ENCODE peak calls at places on chromosomes 6 and 20, in nine cellular contexts. I is stimulated activated naive B cell treated with anti-CD40 and anti-IgM and Interleukin-4, amounts not matched to agents 10 μg/mL and 1 μg/mL and 100 μg/mL, for 72 hours; Y is choroid plexus epithelial cell; X is skeletal muscle cell; K is neural crest cell; Z is activated CD8-positive, alpha-beta memory T cell treated with anti-CD3 and anti-CD28 coated beads for 48 hours; R is NCI-H1436; L is T-helper 2 cell; G is left colon. S is an unnamed sample.

GRCh38 chr6:139008117-139008516 is 20.1 kb upstream of the REPS1 start:
- DNase-seq in I (no peak), Y (no peak), X (no peak), K (no peak), Z (no peak), R (no peak), L (no peak), G (no peak), S (no peak)

GRCh38 chr6:7197752-7198151 is 90.0 kb downstream of the RREB1 start:
- DNase-seq in I (no peak), Y (no peak), X (no peak), K (no peak), Z (no peak), R (no peak), L (no peak), G (no peak), S (no peak)

GRCh38 chr6:162681447-162681846 is 46.1 kb downstream of the PRKN start:
- DNase-seq in I (no peak), Y (no peak), X (no peak), K (no peak), Z (no peak), R (no peak), L (no peak), G (no peak), S (no peak)

GRCh38 chr20:40442181-40442963 is 246.7 kb downstream of the MAFB start:
- DNase-seq in I (no peak), Y (peak), X (no peak), K (no peak), Z (no peak), R (no peak), L (no peak), G (no peak), S (no peak)

GRCh38 chr6:27237089-27237723 is 10.3 kb upstream of the PRSS16 start:
- DNase-seq in I (no peak), Y (peak), X (no peak), K (no peak), Z (peak), R (no peak), L (peak), G (no peak), S (peak)

GRCh38 chr6:28212510-28213212 is 12.4 kb upstream of the ZSCAN9 start:
- DNase-seq in I (peak), Y (peak), X (peak), K (peak), Z (peak), R (peak), L (no peak), G (peak), S (peak)

GRCh38 chr20:14717124-14718004 is 380.0 kb upstream of the FLRT3 start:
- DNase-seq in I (no peak), Y (no peak), X (no peak), K (no peak), Z (no peak), R (no peak), L (no peak), G (no peak), S (no peak)

GRCh38 chr6:129120856-129121255 is 237.9 kb downstream of the LAMA2 start:
- DNase-seq in I (no peak), Y (peak), X (no peak), K (no peak), Z (no peak), R (no peak), L (no peak), G (no peak), S (no peak)

GRCh38 chr20:41249781-41250281 is 67.7 kb downstream of the ZHX3 start:
- DNase-seq in I (peak), Y (peak), X (peak), K (peak), Z (no peak), R (no peak), L (no peak), G (no peak), S (peak)

GRCh38 chr6:96724641-96725040 is 112.6 kb downstream of the GPR63 start:
- DNase-seq in I (no peak), Y (no peak), X (no peak), K (no peak), Z (no peak), R (no peak), L (no peak), G (no peak), S (no peak)

GRCh38 chr20:62427172-62428007 is at the start of gene RBBP8NL:
- DNase-seq in I (no peak), Y (no peak), X (no peak), K (no peak), Z (no peak), R (no peak), L (no peak), G (peak), S (no peak)

GRCh38 chr6:133504761-133505160 is 263.6 kb downstream of the EYA4 start:
- DNase-seq in I (no peak), Y (peak), X (no peak), K (no peak), Z (no peak), R (no peak), L (no peak), G (no peak), S (peak)

GRCh38 chr6:169677096-169677495 is 24.7 kb downstream of the WDR27 start:
- DNase-seq in I (no peak), Y (no peak), X (no peak), K (no peak), Z (no peak), R (no peak), L (no peak), G (no peak), S (no peak)

GRCh38 chr20:4633780-4634179 is 87.9 kb upstream of the PRND start:
- DNase-seq in I (no peak), Y (peak), X (peak), K (no peak), Z (no peak), R (no peak), L (no peak), G (no peak), S (peak)

GRCh38 chr20:14193885-14194284 is 143.5 kb downstream of the FLRT3 start:
- DNase-seq in I (no peak), Y (peak), X (no peak), K (no peak), Z (no peak), R (no peak), L (no peak), G (no peak), S (no peak)

GRCh38 chr6:366389-366788 is 25.2 kb upstream of the IRF4 start:
- DNase-seq in I (no peak), Y (no peak), X (no peak), K (no peak), Z (no peak), R (no peak), L (no peak), G (no peak), S (no peak)

GRCh38 chr20:39266989-39267388 is 304.8 kb downstream of the DHX35 start:
- DNase-seq in I (no peak), Y (no peak), X (no peak), K (no peak), Z (no peak), R (no peak), L (no peak), G (no peak), S (no peak)

GRCh38 chr6:152605342-152605741 is 31.8 kb downstream of the SYNE1 start:
- DNase-seq in I (no peak), Y (peak), X (no peak), K (no peak), Z (no peak), R (no peak), L (no peak), G (no peak), S (no peak)

GRCh38 chr6:5261545-5262109 is 314 bp downstream of the FARS2 start:
- DNase-seq in I (no peak), Y (no peak), X (no peak), K (no peak), Z (no peak), R (no peak), L (no peak), G (no peak), S (no peak)

GRCh38 chr6:31559958-31560696 is 12.0 kb upstream of the LTA start:
- DNase-seq in I (peak), Y (peak), X (no peak), K (no peak), Z (no peak), R (no peak), L (no peak), G (peak), S (peak)

GRCh38 chr6:132768051-132768517 is 10.4 kb upstream of the VNN2 start:
- DNase-seq in I (peak), Y (peak), X (no peak), K (peak), Z (no peak), R (no peak), L (peak), G (no peak), S (peak)

GRCh38 chr6:111721677-111722219 is 116.1 kb upstream of the TRAF3IP2 start:
- DNase-seq in I (no peak), Y (peak), X (peak), K (no peak), Z (no peak), R (no peak), L (peak), G (no peak), S (peak)

GRCh38 chr6:140388141-140388802 is 1013.8 kb upstream of the CITED2 start:
- DNase-seq in I (no peak), Y (no peak), X (no peak), K (no peak), Z (no peak), R (no peak), L (no peak), G (no peak), S (no peak)

GRCh38 chr6:26086214-26086613 is 1.0 kb upstream of the HFE start:
- DNase-seq in I (no peak), Y (no peak), X (no peak), K (no peak), Z (no peak), R (no peak), L (peak), G (no peak), S (no peak)

GRCh38 chr20:57579898-57580447 is 19.1 kb downstream of the PCK1 start:
- DNase-seq in I (no peak), Y (no peak), X (no peak), K (no peak), Z (no peak), R (no peak), L (no peak), G (no peak), S (no peak)

GRCh38 chr6:42257614-42258013 is 40.0 kb upstream of the MRPS10 start:
- DNase-seq in I (no peak), Y (no peak), X (no peak), K (no peak), Z (no peak), R (no peak), L (no peak), G (no peak), S (no peak)

GRCh38 chr20:42938486-42939205 is 251.1 kb downstream of the PTPRT start:
- DNase-seq in I (no peak), Y (no peak), X (no peak), K (no peak), Z (no peak), R (no peak), L (no peak), G (no peak), S (no peak)

GRCh38 chr6:31761343-31761742 is 1.1 kb upstream of the SAPCD1 start:
- DNase-seq in I (no peak), Y (no peak), X (no peak), K (no peak), Z (no peak), R (no peak), L (no peak), G (no peak), S (no peak)

GRCh38 chr6:38337819-38338465 is 301.8 kb downstream of the BTBD9 start:
- DNase-seq in I (no peak), Y (peak), X (peak), K (no peak), Z (no peak), R (no peak), L (no peak), G (no peak), S (peak)

GRCh38 chr6:14037402-14038277 is 79.9 kb upstream of the CD83 start:
- DNase-seq in I (no peak), Y (peak), X (peak), K (no peak), Z (no peak), R (no peak), L (no peak), G (no peak), S (peak)

GRCh38 chr20:33919653-33920052 is 74.1 kb upstream of the RALY start:
- DNase-seq in I (no peak), Y (no peak), X (no peak), K (no peak), Z (no peak), R (no peak), L (no peak), G (no peak), S (no peak)

GRCh38 chr6:44305200-44305725 is 7.9 kb downstream of the AARS2 start:
- DNase-seq in I (no peak), Y (no peak), X (no peak), K (no peak), Z (no peak), R (no peak), L (no peak), G (no peak), S (no peak)

S was measured in Daoy.